ENCODE peak calls at places on chromosomes 1 and 21, in six cellular contexts. One of them, this sample, is unnamed.

GRCh38 chr1:100292711-100293110 is 26.7 kb downstream of the RTCA start:
- DNase-seq in GM23338: no peak
- DNase-seq in HepG2: no peak
- DNase-seq in endothelial cell of umbilical vein: peak; percentile 96
- DNase-seq in GM12878: no peak
- DNase-seq in H1: no peak
- DNase-seq in this sample: no peak

GRCh38 chr1:178354816-178355215 is 141.9 kb downstream of the CLEC20A start:
- DNase-seq in GM23338: no peak
- DNase-seq in HepG2: no peak
- DNase-seq in endothelial cell of umbilical vein: no peak
- DNase-seq in GM12878: no peak
- DNase-seq in H1: no peak
- DNase-seq in this sample: no peak

GRCh38 chr1:70518106-70518505 is 107.0 kb downstream of the CTH start:
- DNase-seq in GM23338: no peak
- DNase-seq in HepG2: no peak
- DNase-seq in endothelial cell of umbilical vein: no peak
- DNase-seq in GM12878: no peak
- DNase-seq in H1: no peak
- DNase-seq in this sample: no peak

GRCh38 chr21:34018185-34018584 is 55.2 kb upstream of the MRPS6 start:
- DNase-seq in GM23338: no peak
- DNase-seq in HepG2: no peak
- DNase-seq in endothelial cell of umbilical vein: no peak
- DNase-seq in GM12878: no peak
- DNase-seq in H1: no peak
- DNase-seq in this sample: no peak

GRCh38 chr1:19759740-19760089 is 40.0 kb downstream of the TMCO4 start:
- DNase-seq in GM23338: no peak
- DNase-seq in HepG2: peak; percentile 58
- DNase-seq in endothelial cell of umbilical vein: no peak
- DNase-seq in GM12878: no peak
- DNase-seq in H1: no peak
- DNase-seq in this sample: no peak

GRCh38 chr1:53160924-53161378 is 18.5 kb upstream of the SLC1A7 start:
- DNase-seq in GM23338: no peak
- DNase-seq in HepG2: peak; percentile 94
- DNase-seq in endothelial cell of umbilical vein: no peak
- DNase-seq in GM12878: no peak
- DNase-seq in H1: no peak
- DNase-seq in this sample: no peak

GRCh38 chr1:202639500-202639899 is 70.8 kb downstream of the SYT2 start:
- DNase-seq in GM23338: no peak
- DNase-seq in HepG2: no peak
- DNase-seq in endothelial cell of umbilical vein: no peak
- DNase-seq in GM12878: no peak
- DNase-seq in H1: no peak
- DNase-seq in this sample: no peak

GRCh38 chr1:46186076-46186475 is 9.8 kb upstream of the P3R3URF start:
- DNase-seq in GM23338: no peak
- DNase-seq in HepG2: no peak
- DNase-seq in endothelial cell of umbilical vein: no peak
- DNase-seq in GM12878: no peak
- DNase-seq in H1: no peak
- DNase-seq in this sample: no peak

GRCh38 chr1:26788836-26789611 is 1.3 kb downstream of the PIGV start:
- DNase-seq in GM23338: peak; percentile 93
- DNase-seq in HepG2: peak; percentile 76
- DNase-seq in endothelial cell of umbilical vein: peak; percentile 77
- DNase-seq in GM12878: peak; percentile 59
- DNase-seq in H1: no peak
- DNase-seq in this sample: peak; percentile 62

GRCh38 chr1:26786437-26787380 is 1.0 kb upstream of the PIGV start:
- DNase-seq in GM23338: peak; percentile 69
- DNase-seq in HepG2: peak; percentile 71
- DNase-seq in endothelial cell of umbilical vein: peak; percentile 72
- DNase-seq in GM12878: no peak
- DNase-seq in H1: no peak
- DNase-seq in this sample: no peak

GRCh38 chr1:26788515-26788785 is 700 bp downstream of the PIGV start:
- DNase-seq in GM23338: no peak
- DNase-seq in HepG2: no peak
- DNase-seq in endothelial cell of umbilical vein: no peak
- DNase-seq in GM12878: no peak
- DNase-seq in H1: no peak
- DNase-seq in this sample: no peak

GRCh38 chr1:26787381-26787705 is 407 bp upstream of the PIGV start:
- DNase-seq in GM23338: no peak
- DNase-seq in HepG2: no peak
- DNase-seq in endothelial cell of umbilical vein: no peak
- DNase-seq in GM12878: peak; percentile 80
- DNase-seq in H1: no peak
- DNase-seq in this sample: no peak

GRCh38 chr1:26787706-26788514 is at the start of gene PIGV:
- DNase-seq in GM23338: peak; percentile 90
- DNase-seq in HepG2: peak; percentile 64
- DNase-seq in endothelial cell of umbilical vein: peak; percentile 90
- DNase-seq in GM12878: no peak
- DNase-seq in H1: no peak
- DNase-seq in this sample: no peak
- TF ChIP-seq POLR2AphosphoS5 in GM23338: peak; percentile 80
- TF ChIP-seq POLR2AphosphoS5 in HepG2: peak; percentile 73
- TF ChIP-seq POLR2AphosphoS5 in endothelial cell of umbilical vein: peak; percentile 88
- TF ChIP-seq POLR2AphosphoS5 in GM12878: peak; percentile 85
- TF ChIP-seq POLR2AphosphoS5 in H1: peak; percentile 6
- TF ChIP-seq POLR2AphosphoS5 in this sample: peak; percentile 85

GRCh38 chr1:154502066-154502741 is at the start of the genes SHE and TDRD10:
- DNase-seq in GM23338: peak; percentile 62
- DNase-seq in HepG2: no peak
- DNase-seq in endothelial cell of umbilical vein: peak; percentile 63
- DNase-seq in GM12878: no peak
- DNase-seq in H1: no peak
- DNase-seq in this sample: no peak
- TF ChIP-seq EZH2 in GM23338: no peak
- TF ChIP-seq EZH2 in HepG2: no peak
- TF ChIP-seq EZH2 in endothelial cell of umbilical vein: no peak
- TF ChIP-seq EZH2 in GM12878: no peak
- TF ChIP-seq EZH2 in H1: peak; percentile 47
- TF ChIP-seq EZH2 in this sample: no peak

GRCh38 chr1:234975122-234975940 is 153.3 kb downstream of the TOMM20 start:
- DNase-seq in GM23338: no peak
- DNase-seq in HepG2: peak; percentile 100
- DNase-seq in endothelial cell of umbilical vein: peak; percentile 93
- DNase-seq in GM12878: no peak
- DNase-seq in H1: no peak
- DNase-seq in this sample: no peak
- TF ChIP-seq POLR2AphosphoS5 in GM23338: no peak
- TF ChIP-seq POLR2AphosphoS5 in HepG2: peak; percentile 70
- TF ChIP-seq POLR2AphosphoS5 in endothelial cell of umbilical vein: peak; percentile 75
- TF ChIP-seq POLR2AphosphoS5 in GM12878: no peak
- TF ChIP-seq POLR2AphosphoS5 in H1: no peak
- TF ChIP-seq POLR2AphosphoS5 in this sample: no peak

GRCh38 chr1:1347663-1348419 is 1.4 kb downstream of the DVL1 start:
- DNase-seq in GM23338: no peak
- DNase-seq in HepG2: peak; percentile 72
- DNase-seq in endothelial cell of umbilical vein: no peak
- DNase-seq in GM12878: no peak
- DNase-seq in H1: no peak
- DNase-seq in this sample: no peak

GRCh38 chr1:1345860-1346500 is 3.2 kb downstream of the DVL1 start:
- DNase-seq in GM23338: no peak
- DNase-seq in HepG2: no peak
- DNase-seq in endothelial cell of umbilical vein: no peak
- DNase-seq in GM12878: no peak
- DNase-seq in H1: no peak
- DNase-seq in this sample: no peak

GRCh38 chr1:1347026-1347595 is 2.1 kb downstream of the DVL1 start:
- DNase-seq in GM23338: no peak
- DNase-seq in HepG2: no peak
- DNase-seq in endothelial cell of umbilical vein: no peak
- DNase-seq in GM12878: no peak
- DNase-seq in H1: no peak
- DNase-seq in this sample: no peak

GRCh38 chr1:1345384-1345783 is 3.8 kb downstream of the DVL1 start:
- DNase-seq in GM23338: no peak
- DNase-seq in HepG2: no peak
- DNase-seq in endothelial cell of umbilical vein: no peak
- DNase-seq in GM12878: no peak
- DNase-seq in H1: no peak
- DNase-seq in this sample: no peak

GRCh38 chr1:1346501-1346890 is 2.7 kb downstream of the DVL1 start:
- DNase-seq in GM23338: no peak
- DNase-seq in HepG2: no peak
- DNase-seq in endothelial cell of umbilical vein: no peak
- DNase-seq in GM12878: no peak
- DNase-seq in H1: no peak
- DNase-seq in this sample: no peak
- TF ChIP-seq EZH2 in GM23338: no peak
- TF ChIP-seq EZH2 in HepG2: no peak
- TF ChIP-seq EZH2 in endothelial cell of umbilical vein: no peak
- TF ChIP-seq EZH2 in GM12878: no peak
- TF ChIP-seq EZH2 in H1: no peak
- TF ChIP-seq EZH2 in this sample: no peak

DNA sequence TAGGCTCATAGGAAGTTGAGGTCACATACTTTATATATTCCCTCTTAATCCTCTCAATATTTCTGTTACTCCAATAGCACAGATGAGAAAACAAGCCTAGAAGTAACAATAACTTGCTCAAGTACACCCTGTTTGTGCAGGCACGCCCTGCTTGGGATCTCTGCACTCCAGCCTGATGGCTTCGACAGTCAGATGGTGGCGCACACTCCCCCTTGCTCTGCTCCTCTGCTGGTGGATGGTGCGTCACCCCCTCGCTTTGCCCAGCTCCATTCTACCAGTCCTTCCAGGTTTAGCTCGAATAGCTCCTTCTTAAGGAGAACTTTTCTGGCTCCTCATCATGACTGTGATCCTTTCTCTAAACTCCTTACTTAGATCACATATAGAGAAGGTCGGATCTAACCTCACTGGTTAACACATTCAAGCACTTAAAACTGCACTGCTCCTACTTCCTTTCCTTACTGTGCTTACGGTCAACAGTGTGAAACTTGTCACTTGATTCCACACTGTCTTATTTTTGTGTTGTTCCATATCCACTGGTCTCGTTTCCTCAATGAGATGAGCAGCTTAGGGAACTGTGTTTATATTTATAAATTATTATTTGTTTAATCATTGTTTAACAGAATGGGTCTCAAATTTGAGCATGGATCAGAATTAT is 3.0 kb downstream of the TSPAN2 start:
- DNase-seq in GM23338: no peak
- DNase-seq in HepG2: no peak
- DNase-seq in endothelial cell of umbilical vein: no peak
- DNase-seq in GM12878: no peak
- DNase-seq in H1: no peak
- DNase-seq in this sample: no peak
- TF ChIP-seq POLR2AphosphoS5 in GM23338: no peak
- TF ChIP-seq POLR2AphosphoS5 in HepG2: no peak
- TF ChIP-seq POLR2AphosphoS5 in endothelial cell of umbilical vein: no peak
- TF ChIP-seq POLR2AphosphoS5 in GM12878: no peak
- TF ChIP-seq POLR2AphosphoS5 in H1: no peak
- TF ChIP-seq POLR2AphosphoS5 in this sample: no peak

GRCh38 chr1:21020151-21020550 is 156.5 kb downstream of the EIF4G3 start:
- DNase-seq in GM23338: no peak
- DNase-seq in HepG2: no peak
- DNase-seq in endothelial cell of umbilical vein: no peak
- DNase-seq in GM12878: no peak
- DNase-seq in H1: no peak
- DNase-seq in this sample: no peak
- TF ChIP-seq EZH2 in GM23338: no peak
- TF ChIP-seq EZH2 in HepG2: no peak
- TF ChIP-seq EZH2 in endothelial cell of umbilical vein: no peak
- TF ChIP-seq EZH2 in GM12878: no peak
- TF ChIP-seq EZH2 in H1: no peak
- TF ChIP-seq EZH2 in this sample: no peak

This sample was measured in SK-N-MC.